ENCODE peak calls at places on chromosomes 2 and 18, in seven cellular contexts. U is HEK293T, S is B cell, A is KBM-7, K is NCI-H774, W is psoas muscle, E is kidney tubule cell. Y is an unnamed sample.

GRCh38 chr2:24009680-24010476 is at the start of gene MFSD2B:
- DNase-seq in S (peak), U (no peak), K (no peak), W (no peak), E (no peak), A (no peak), Y (no peak)

GRCh38 chr2:39546937-39547336 is 109.9 kb upstream of the MAP4K3 start:
- DNase-seq in U (no peak), A (no peak), E (peak), K (no peak), S (no peak), W (no peak), Y (no peak)

GRCh38 chr18:70072678-70073077 is 125.0 kb upstream of the CD226 start:
- DNase-seq in W (no peak), A (no peak), U (no peak), S (no peak), K (peak), E (peak), Y (peak)

GRCh38 chr2:201820385-201821007 is 14.2 kb downstream of the CDK15 start:
- DNase-seq in E (no peak), K (no peak), S (no peak), W (no peak), A (no peak), U (no peak), Y (no peak)

GRCh38 chr2:173831312-173832229 is 133.6 kb downstream of the SP3 start:
- DNase-seq in S (no peak), E (peak), A (no peak), U (no peak), W (peak), K (no peak), Y (no peak)

GRCh38 chr18:71807586-71807985 is 736.6 kb downstream of the CBLN2 start:
- DNase-seq in A (no peak), K (no peak), W (no peak), E (no peak), S (no peak), U (no peak), Y (no peak)

GRCh38 chr2:166410828-166411472 is 35.2 kb upstream of the SCN9A start:
- DNase-seq in S (no peak), K (no peak), W (no peak), E (peak), A (no peak), U (no peak), Y (no peak)

GRCh38 chr2:50564781-50565180 is 467.2 kb downstream of the NRXN1 start:
- DNase-seq in U (no peak), K (no peak), E (no peak), A (no peak), S (no peak), W (no peak), Y (no peak)

GRCh38 chr2:61291851-61292575 is 130.0 kb downstream of the C2orf74 start:
- DNase-seq in W (no peak), E (no peak), S (no peak), U (no peak), K (no peak), A (no peak), Y (no peak)